ENCODE peak calls at places on chromosomes 7 and 10, in seven cellular contexts. One of them, this sample, is unnamed.

GRCh38 chr7:55774327-55775050 is 88.1 kb downstream of the SEPTIN14 start:
- DNase-seq in A673: peak
- DNase-seq in fibroblast of mammary gland: no peak
- DNase-seq in psoas muscle: no peak
- DNase-seq in CD8-positive, alpha-beta T cell: no peak
- DNase-seq in esophagus squamous epithelium: no peak
- DNase-seq in uterus: no peak
- DNase-seq in this sample: peak

GRCh38 chr7:82044497-82045080 is 274.7 kb upstream of the HGF start:
- DNase-seq in A673: peak
- DNase-seq in fibroblast of mammary gland: peak
- DNase-seq in psoas muscle: no peak
- DNase-seq in esophagus squamous epithelium: no peak
- DNase-seq in uterus: no peak
- DNase-seq in CD8-positive, alpha-beta T cell: no peak
- DNase-seq in this sample: peak

GRCh38 chr10:124743188-124744046 is 761 bp downstream of the FAM53B start:
- DNase-seq in esophagus squamous epithelium: no peak
- DNase-seq in A673: peak
- DNase-seq in uterus: peak
- DNase-seq in fibroblast of mammary gland: no peak
- DNase-seq in psoas muscle: peak
- DNase-seq in CD8-positive, alpha-beta T cell: peak
- DNase-seq in this sample: peak

GRCh38 chr10:117920956-117921355 is 125.8 kb downstream of the RAB11FIP2 start:
- DNase-seq in uterus: no peak
- DNase-seq in CD8-positive, alpha-beta T cell: no peak
- DNase-seq in fibroblast of mammary gland: no peak
- DNase-seq in esophagus squamous epithelium: no peak
- DNase-seq in psoas muscle: no peak
- DNase-seq in A673: no peak
- DNase-seq in this sample: no peak

GRCh38 chr10:93006435-93007039 is 54.1 kb upstream of the CYP26C1 start:
- DNase-seq in CD8-positive, alpha-beta T cell: no peak
- DNase-seq in fibroblast of mammary gland: peak
- DNase-seq in A673: peak
- DNase-seq in esophagus squamous epithelium: no peak
- DNase-seq in uterus: no peak
- DNase-seq in psoas muscle: no peak
- DNase-seq in this sample: peak

GRCh38 chr7:85567983-85568382 is 381.1 kb upstream of the SEMA3D start:
- DNase-seq in psoas muscle: no peak
- DNase-seq in esophagus squamous epithelium: no peak
- DNase-seq in uterus: no peak
- DNase-seq in A673: no peak
- DNase-seq in CD8-positive, alpha-beta T cell: no peak
- DNase-seq in fibroblast of mammary gland: no peak
- DNase-seq in this sample: no peak

GRCh38 chr7:151756866-151757265 is 120.0 kb downstream of the PRKAG2 start:
- DNase-seq in psoas muscle: no peak
- DNase-seq in esophagus squamous epithelium: no peak
- DNase-seq in A673: no peak
- DNase-seq in fibroblast of mammary gland: no peak
- DNase-seq in CD8-positive, alpha-beta T cell: no peak
- DNase-seq in uterus: no peak
- DNase-seq in this sample: no peak

GRCh38 chr10:100341953-100342626 is 4.9 kb upstream of the SCD start:
- DNase-seq in esophagus squamous epithelium: no peak
- DNase-seq in A673: peak
- DNase-seq in CD8-positive, alpha-beta T cell: no peak
- DNase-seq in uterus: peak
- DNase-seq in psoas muscle: peak
- DNase-seq in fibroblast of mammary gland: peak
- DNase-seq in this sample: peak

GRCh38 chr7:16754869-16755317 is 1.3 kb downstream of the TSPAN13 start:
- DNase-seq in psoas muscle: no peak
- DNase-seq in esophagus squamous epithelium: no peak
- DNase-seq in uterus: no peak
- DNase-seq in fibroblast of mammary gland: no peak
- DNase-seq in CD8-positive, alpha-beta T cell: no peak
- DNase-seq in A673: no peak
- DNase-seq in this sample: peak

GRCh38 chr10:48694371-48695030 is 9.8 kb downstream of the WDFY4 start:
- DNase-seq in CD8-positive, alpha-beta T cell: no peak
- DNase-seq in uterus: no peak
- DNase-seq in esophagus squamous epithelium: no peak
- DNase-seq in A673: no peak
- DNase-seq in fibroblast of mammary gland: no peak
- DNase-seq in psoas muscle: no peak
- DNase-seq in this sample: no peak

GRCh38 chr7:132419538-132419937 is 156.7 kb downstream of the PLXNA4 start:
- DNase-seq in psoas muscle: no peak
- DNase-seq in A673: no peak
- DNase-seq in uterus: no peak
- DNase-seq in CD8-positive, alpha-beta T cell: no peak
- DNase-seq in esophagus squamous epithelium: no peak
- DNase-seq in fibroblast of mammary gland: peak
- DNase-seq in this sample: no peak

GRCh38 chr10:62305813-62306212 is 37.2 kb upstream of the RTKN2 start:
- DNase-seq in fibroblast of mammary gland: no peak
- DNase-seq in A673: no peak
- DNase-seq in CD8-positive, alpha-beta T cell: no peak
- DNase-seq in esophagus squamous epithelium: no peak
- DNase-seq in psoas muscle: no peak
- DNase-seq in uterus: no peak
- DNase-seq in this sample: no peak

GRCh38 chr7:158469396-158470051 is 118.1 kb downstream of the PTPRN2 start:
- DNase-seq in A673: no peak
- DNase-seq in esophagus squamous epithelium: no peak
- DNase-seq in fibroblast of mammary gland: peak
- DNase-seq in CD8-positive, alpha-beta T cell: no peak
- DNase-seq in psoas muscle: no peak
- DNase-seq in uterus: no peak
- DNase-seq in this sample: no peak

GRCh38 chr7:23226841-23227450 is 19.6 kb upstream of the GPNMB start:
- DNase-seq in uterus: no peak
- DNase-seq in fibroblast of mammary gland: no peak
- DNase-seq in psoas muscle: no peak
- DNase-seq in CD8-positive, alpha-beta T cell: no peak
- DNase-seq in esophagus squamous epithelium: no peak
- DNase-seq in A673: no peak
- DNase-seq in this sample: no peak

GRCh38 chr7:38316733-38317360 is 43.4 kb upstream of the TARP start:
- DNase-seq in fibroblast of mammary gland: no peak
- DNase-seq in psoas muscle: no peak
- DNase-seq in esophagus squamous epithelium: no peak
- DNase-seq in uterus: no peak
- DNase-seq in CD8-positive, alpha-beta T cell: no peak
- DNase-seq in A673: no peak
- DNase-seq in this sample: no peak

GRCh38 chr7:35723011-35723410 is 28.1 kb upstream of the HERPUD2 start:
- DNase-seq in esophagus squamous epithelium: no peak
- DNase-seq in fibroblast of mammary gland: peak
- DNase-seq in uterus: no peak
- DNase-seq in A673: peak
- DNase-seq in psoas muscle: no peak
- DNase-seq in CD8-positive, alpha-beta T cell: no peak
- DNase-seq in this sample: peak

GRCh38 chr7:18475488-18475887 is 20.1 kb upstream of the HDAC9 start:
- DNase-seq in esophagus squamous epithelium: no peak
- DNase-seq in CD8-positive, alpha-beta T cell: no peak
- DNase-seq in A673: no peak
- DNase-seq in psoas muscle: no peak
- DNase-seq in uterus: no peak
- DNase-seq in fibroblast of mammary gland: no peak
- DNase-seq in this sample: no peak

GRCh38 chr7:156896388-156897022 is 3.5 kb upstream of the LMBR1 start:
- DNase-seq in esophagus squamous epithelium: no peak
- DNase-seq in psoas muscle: no peak
- DNase-seq in fibroblast of mammary gland: no peak
- DNase-seq in uterus: no peak
- DNase-seq in A673: no peak
- DNase-seq in CD8-positive, alpha-beta T cell: no peak
- DNase-seq in this sample: no peak

GRCh38 chr10:27319752-27320561 is 79.4 kb upstream of the ACBD5 start:
- DNase-seq in fibroblast of mammary gland: peak
- DNase-seq in A673: no peak
- DNase-seq in esophagus squamous epithelium: peak
- DNase-seq in psoas muscle: peak
- DNase-seq in uterus: peak
- DNase-seq in CD8-positive, alpha-beta T cell: no peak
- DNase-seq in this sample: peak

GRCh38 chr7:91657386-91658120 is 222.9 kb downstream of the MTERF1 start:
- DNase-seq in psoas muscle: no peak
- DNase-seq in uterus: no peak
- DNase-seq in fibroblast of mammary gland: peak
- DNase-seq in esophagus squamous epithelium: no peak
- DNase-seq in CD8-positive, alpha-beta T cell: no peak
- DNase-seq in A673: peak
- DNase-seq in this sample: peak

GRCh38 chr7:141575654-141576448 is 24.6 kb downstream of the AGK start:
- DNase-seq in CD8-positive, alpha-beta T cell: no peak
- DNase-seq in uterus: no peak
- DNase-seq in fibroblast of mammary gland: peak
- DNase-seq in psoas muscle: no peak
- DNase-seq in esophagus squamous epithelium: no peak
- DNase-seq in A673: no peak
- DNase-seq in this sample: no peak

GRCh38 chr7:158824028-158824427 is 5.3 kb downstream of the ESYT2 start:
- DNase-seq in uterus: no peak
- DNase-seq in CD8-positive, alpha-beta T cell: peak
- DNase-seq in psoas muscle: no peak
- DNase-seq in esophagus squamous epithelium: no peak
- DNase-seq in A673: no peak
- DNase-seq in fibroblast of mammary gland: no peak
- DNase-seq in this sample: no peak

GRCh38 chr10:126844406-126844805 is 60.8 kb upstream of the DOCK1 start:
- DNase-seq in A673: no peak
- DNase-seq in fibroblast of mammary gland: peak
- DNase-seq in CD8-positive, alpha-beta T cell: no peak
- DNase-seq in psoas muscle: no peak
- DNase-seq in esophagus squamous epithelium: no peak
- DNase-seq in uterus: no peak
- DNase-seq in this sample: no peak

GRCh38 chr7:49643321-49643720 is 130.1 kb upstream of the VWC2 start:
- DNase-seq in uterus: no peak
- DNase-seq in A673: no peak
- DNase-seq in CD8-positive, alpha-beta T cell: no peak
- DNase-seq in psoas muscle: no peak
- DNase-seq in fibroblast of mammary gland: no peak
- DNase-seq in esophagus squamous epithelium: no peak
- DNase-seq in this sample: no peak

GRCh38 chr7:123635551-123636359 is 19.9 kb upstream of the LMOD2 start:
- DNase-seq in esophagus squamous epithelium: no peak
- DNase-seq in psoas muscle: no peak
- DNase-seq in fibroblast of mammary gland: peak
- DNase-seq in A673: peak
- DNase-seq in uterus: no peak
- DNase-seq in CD8-positive, alpha-beta T cell: no peak
- DNase-seq in this sample: peak

GRCh38 chr10:92567952-92568600 is 5.8 kb downstream of the IDE start:
- DNase-seq in esophagus squamous epithelium: no peak
- DNase-seq in uterus: no peak
- DNase-seq in CD8-positive, alpha-beta T cell: no peak
- DNase-seq in psoas muscle: no peak
- DNase-seq in A673: peak
- DNase-seq in fibroblast of mammary gland: peak
- DNase-seq in this sample: peak

GRCh38 chr7:84912993-84913635 is 273.7 kb downstream of the SEMA3D start:
- DNase-seq in psoas muscle: no peak
- DNase-seq in A673: no peak
- DNase-seq in uterus: no peak
- DNase-seq in CD8-positive, alpha-beta T cell: no peak
- DNase-seq in esophagus squamous epithelium: no peak
- DNase-seq in fibroblast of mammary gland: peak
- DNase-seq in this sample: peak

DNA sequence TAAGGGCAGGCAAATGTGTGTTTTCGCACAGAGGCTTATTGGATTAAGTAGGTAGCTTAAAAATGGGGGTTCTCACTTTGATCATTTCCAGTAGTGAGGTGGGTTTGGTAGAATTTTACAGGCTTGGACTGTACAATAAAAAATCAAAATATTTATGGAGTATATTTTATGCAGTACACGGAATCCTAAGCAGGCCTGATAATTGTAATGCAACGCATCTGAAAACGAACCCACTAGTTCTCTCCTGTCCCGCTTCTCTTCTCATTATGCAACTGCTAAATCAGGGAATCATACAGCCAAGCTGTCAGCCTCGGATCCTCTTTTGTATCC is 377 bp upstream of the POLR1F start:
- DNase-seq in A673: no peak
- DNase-seq in fibroblast of mammary gland: no peak
- DNase-seq in CD8-positive, alpha-beta T cell: no peak
- DNase-seq in uterus: no peak
- DNase-seq in psoas muscle: no peak
- DNase-seq in esophagus squamous epithelium: no peak
- DNase-seq in this sample: no peak
- H3K4me3 ChIP-seq in A673: peak
- H3K4me3 ChIP-seq in fibroblast of mammary gland: no peak
- H3K4me3 ChIP-seq in CD8-positive, alpha-beta T cell: peak
- H3K4me3 ChIP-seq in uterus: peak
- H3K4me3 ChIP-seq in psoas muscle: peak
- H3K4me3 ChIP-seq in esophagus squamous epithelium: peak
- H3K4me3 ChIP-seq in this sample: peak

GRCh38 chr7:2321020-2321419 is 6.8 kb upstream of the SNX8 start:
- DNase-seq in fibroblast of mammary gland: no peak
- DNase-seq in uterus: no peak
- DNase-seq in A673: no peak
- DNase-seq in esophagus squamous epithelium: no peak
- DNase-seq in CD8-positive, alpha-beta T cell: no peak
- DNase-seq in psoas muscle: no peak
- DNase-seq in this sample: peak
- TF ChIP-seq CTCF in fibroblast of mammary gland: peak
- TF ChIP-seq CTCF in uterus: no peak
- TF ChIP-seq CTCF in A673: no peak
- TF ChIP-seq CTCF in esophagus squamous epithelium: no peak
- TF ChIP-seq CTCF in CD8-positive, alpha-beta T cell: no peak
- TF ChIP-seq CTCF in psoas muscle: no peak
- TF ChIP-seq CTCF in this sample: peak

DNA sequence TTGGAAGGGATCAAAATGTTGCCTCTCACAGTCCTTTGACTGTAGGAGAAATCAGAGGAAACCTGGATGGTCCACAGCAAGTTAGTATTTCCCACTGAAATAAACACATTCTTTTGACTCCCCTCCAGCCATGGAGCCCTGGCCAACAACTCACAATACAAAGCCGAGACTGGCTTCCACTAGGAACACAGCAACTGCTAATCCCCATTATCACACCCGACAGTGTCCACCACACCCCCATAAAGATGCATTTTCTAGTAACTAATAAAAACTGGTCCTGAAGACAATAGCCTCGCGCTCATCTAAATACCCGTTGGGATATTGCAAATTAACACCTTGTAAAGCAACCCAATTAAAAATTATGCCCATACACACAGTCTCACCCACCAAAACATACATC is 768 bp upstream of the MACROH2A2 start:
- DNase-seq in uterus: no peak
- DNase-seq in psoas muscle: no peak
- DNase-seq in A673: peak
- DNase-seq in fibroblast of mammary gland: no peak
- DNase-seq in esophagus squamous epithelium: no peak
- DNase-seq in CD8-positive, alpha-beta T cell: no peak
- DNase-seq in this sample: no peak
- H3K4me3 ChIP-seq in uterus: peak
- H3K4me3 ChIP-seq in psoas muscle: peak
- H3K4me3 ChIP-seq in A673: peak
- H3K4me3 ChIP-seq in fibroblast of mammary gland: no peak
- H3K4me3 ChIP-seq in esophagus squamous epithelium: peak
- H3K4me3 ChIP-seq in CD8-positive, alpha-beta T cell: no peak
- H3K4me3 ChIP-seq in this sample: peak

GRCh38 chr7:14747701-14748100 is 154.8 kb downstream of the DGKB start:
- DNase-seq in fibroblast of mammary gland: peak
- DNase-seq in CD8-positive, alpha-beta T cell: no peak
- DNase-seq in uterus: no peak
- DNase-seq in esophagus squamous epithelium: no peak
- DNase-seq in psoas muscle: no peak
- DNase-seq in A673: peak
- DNase-seq in this sample: no peak
- TF ChIP-seq CTCF in fibroblast of mammary gland: no peak
- TF ChIP-seq CTCF in CD8-positive, alpha-beta T cell: no peak
- TF ChIP-seq CTCF in uterus: no peak
- TF ChIP-seq CTCF in esophagus squamous epithelium: no peak
- TF ChIP-seq CTCF in psoas muscle: no peak
- TF ChIP-seq CTCF in A673: no peak
- TF ChIP-seq CTCF in this sample: no peak